ENCODE peak calls at places on chromosomes 1 and 21, in eight cellular contexts. One of them, this sample, is unnamed.

GRCh38 chr1:15584489-15585363 is at the start of gene AGMAT:
- DNase-seq in skeletal muscle cell: no peak
- DNase-seq in activated T-cell treated with anti-CD3 and anti-CD28 coated beads, Interleukin-2, amount 50 U/mL, for 1 hour: peak; percentile 60
- DNase-seq in GM18507: peak; percentile 64
- DNase-seq in progenitor cell of endocrine pancreas: peak; percentile 52
- DNase-seq in tibial artery: no peak
- DNase-seq in stimulated activated CD8-positive, alpha-beta memory T cell treated with anti-CD3 and anti-CD28 coated beads, Interleukin-12 subunit alpha, Interleukin-12 subunit beta, amount 100 ng/mL, for 1 hour: no peak
- DNase-seq in hepatocyte: peak; percentile 79
- DNase-seq in this sample: peak; percentile 69

GRCh38 chr1:38128926-38129453 is 82.4 kb upstream of the POU3F1 start:
- DNase-seq in activated T-cell treated with anti-CD3 and anti-CD28 coated beads, Interleukin-2, amount 50 U/mL, for 1 hour: no peak
- DNase-seq in skeletal muscle cell: no peak
- DNase-seq in tibial artery: no peak
- DNase-seq in stimulated activated CD8-positive, alpha-beta memory T cell treated with anti-CD3 and anti-CD28 coated beads, Interleukin-12 subunit alpha, Interleukin-12 subunit beta, amount 100 ng/mL, for 1 hour: no peak
- DNase-seq in progenitor cell of endocrine pancreas: no peak
- DNase-seq in hepatocyte: no peak
- DNase-seq in GM18507: no peak
- DNase-seq in this sample: no peak

GRCh38 chr1:6009120-6010040 is 17.2 kb upstream of the NPHP4 start:
- DNase-seq in skeletal muscle cell: no peak
- DNase-seq in hepatocyte: no peak
- DNase-seq in stimulated activated CD8-positive, alpha-beta memory T cell treated with anti-CD3 and anti-CD28 coated beads, Interleukin-12 subunit alpha, Interleukin-12 subunit beta, amount 100 ng/mL, for 1 hour: no peak
- DNase-seq in GM18507: no peak
- DNase-seq in progenitor cell of endocrine pancreas: no peak
- DNase-seq in activated T-cell treated with anti-CD3 and anti-CD28 coated beads, Interleukin-2, amount 50 U/mL, for 1 hour: no peak
- DNase-seq in tibial artery: no peak
- DNase-seq in this sample: no peak

GRCh38 chr1:55725378-55725777 is 510.2 kb upstream of the USP24 start:
- DNase-seq in progenitor cell of endocrine pancreas: no peak
- DNase-seq in GM18507: no peak
- DNase-seq in hepatocyte: no peak
- DNase-seq in tibial artery: no peak
- DNase-seq in stimulated activated CD8-positive, alpha-beta memory T cell treated with anti-CD3 and anti-CD28 coated beads, Interleukin-12 subunit alpha, Interleukin-12 subunit beta, amount 100 ng/mL, for 1 hour: no peak
- DNase-seq in skeletal muscle cell: no peak
- DNase-seq in activated T-cell treated with anti-CD3 and anti-CD28 coated beads, Interleukin-2, amount 50 U/mL, for 1 hour: no peak
- DNase-seq in this sample: no peak

GRCh38 chr1:33147997-33148314 is 33.9 kb downstream of the TRIM62 start:
- DNase-seq in tibial artery: no peak
- DNase-seq in skeletal muscle cell: no peak
- DNase-seq in stimulated activated CD8-positive, alpha-beta memory T cell treated with anti-CD3 and anti-CD28 coated beads, Interleukin-12 subunit alpha, Interleukin-12 subunit beta, amount 100 ng/mL, for 1 hour: no peak
- DNase-seq in progenitor cell of endocrine pancreas: no peak
- DNase-seq in hepatocyte: no peak
- DNase-seq in GM18507: no peak
- DNase-seq in activated T-cell treated with anti-CD3 and anti-CD28 coated beads, Interleukin-2, amount 50 U/mL, for 1 hour: no peak
- DNase-seq in this sample: no peak

GRCh38 chr21:18468775-18469174 is 65.2 kb upstream of the TMPRSS15 start:
- DNase-seq in progenitor cell of endocrine pancreas: no peak
- DNase-seq in GM18507: no peak
- DNase-seq in activated T-cell treated with anti-CD3 and anti-CD28 coated beads, Interleukin-2, amount 50 U/mL, for 1 hour: no peak
- DNase-seq in hepatocyte: peak; percentile 8
- DNase-seq in skeletal muscle cell: no peak
- DNase-seq in tibial artery: no peak
- DNase-seq in stimulated activated CD8-positive, alpha-beta memory T cell treated with anti-CD3 and anti-CD28 coated beads, Interleukin-12 subunit alpha, Interleukin-12 subunit beta, amount 100 ng/mL, for 1 hour: no peak
- DNase-seq in this sample: no peak

GRCh38 chr1:71038942-71039341 is 8.7 kb downstream of the PTGER3 start:
- DNase-seq in activated T-cell treated with anti-CD3 and anti-CD28 coated beads, Interleukin-2, amount 50 U/mL, for 1 hour: no peak
- DNase-seq in progenitor cell of endocrine pancreas: no peak
- DNase-seq in GM18507: no peak
- DNase-seq in stimulated activated CD8-positive, alpha-beta memory T cell treated with anti-CD3 and anti-CD28 coated beads, Interleukin-12 subunit alpha, Interleukin-12 subunit beta, amount 100 ng/mL, for 1 hour: no peak
- DNase-seq in hepatocyte: no peak
- DNase-seq in skeletal muscle cell: no peak
- DNase-seq in tibial artery: no peak
- DNase-seq in this sample: no peak

GRCh38 chr1:160400284-160400645 is at the start of gene VANGL2:
- DNase-seq in tibial artery: no peak
- DNase-seq in GM18507: peak; percentile 43
- DNase-seq in skeletal muscle cell: no peak
- DNase-seq in hepatocyte: peak; percentile 92
- DNase-seq in activated T-cell treated with anti-CD3 and anti-CD28 coated beads, Interleukin-2, amount 50 U/mL, for 1 hour: peak; percentile 56
- DNase-seq in progenitor cell of endocrine pancreas: peak; percentile 87
- DNase-seq in stimulated activated CD8-positive, alpha-beta memory T cell treated with anti-CD3 and anti-CD28 coated beads, Interleukin-12 subunit alpha, Interleukin-12 subunit beta, amount 100 ng/mL, for 1 hour: no peak
- DNase-seq in this sample: peak; percentile 29

GRCh38 chr1:59214764-59215208 is 82.1 kb upstream of the FGGY start:
- DNase-seq in activated T-cell treated with anti-CD3 and anti-CD28 coated beads, Interleukin-2, amount 50 U/mL, for 1 hour: no peak
- DNase-seq in tibial artery: peak; percentile 87
- DNase-seq in skeletal muscle cell: no peak
- DNase-seq in hepatocyte: peak; percentile 64
- DNase-seq in stimulated activated CD8-positive, alpha-beta memory T cell treated with anti-CD3 and anti-CD28 coated beads, Interleukin-12 subunit alpha, Interleukin-12 subunit beta, amount 100 ng/mL, for 1 hour: no peak
- DNase-seq in progenitor cell of endocrine pancreas: peak; percentile 19
- DNase-seq in GM18507: no peak
- DNase-seq in this sample: no peak

GRCh38 chr1:163168053-163168452 is 34.7 kb downstream of the RGS5 start:
- DNase-seq in skeletal muscle cell: peak; percentile 97
- DNase-seq in GM18507: no peak
- DNase-seq in stimulated activated CD8-positive, alpha-beta memory T cell treated with anti-CD3 and anti-CD28 coated beads, Interleukin-12 subunit alpha, Interleukin-12 subunit beta, amount 100 ng/mL, for 1 hour: no peak
- DNase-seq in progenitor cell of endocrine pancreas: no peak
- DNase-seq in hepatocyte: peak; percentile 11
- DNase-seq in activated T-cell treated with anti-CD3 and anti-CD28 coated beads, Interleukin-2, amount 50 U/mL, for 1 hour: no peak
- DNase-seq in tibial artery: no peak
- DNase-seq in this sample: no peak

GRCh38 chr1:152917794-152918193 is 9.4 kb downstream of the IVL start:
- DNase-seq in tibial artery: no peak
- DNase-seq in activated T-cell treated with anti-CD3 and anti-CD28 coated beads, Interleukin-2, amount 50 U/mL, for 1 hour: no peak
- DNase-seq in stimulated activated CD8-positive, alpha-beta memory T cell treated with anti-CD3 and anti-CD28 coated beads, Interleukin-12 subunit alpha, Interleukin-12 subunit beta, amount 100 ng/mL, for 1 hour: no peak
- DNase-seq in progenitor cell of endocrine pancreas: no peak
- DNase-seq in skeletal muscle cell: no peak
- DNase-seq in GM18507: no peak
- DNase-seq in hepatocyte: no peak
- DNase-seq in this sample: peak; percentile 50

GRCh38 chr1:229339520-229339919 is 3.3 kb downstream of the CCSAP start:
- DNase-seq in stimulated activated CD8-positive, alpha-beta memory T cell treated with anti-CD3 and anti-CD28 coated beads, Interleukin-12 subunit alpha, Interleukin-12 subunit beta, amount 100 ng/mL, for 1 hour: no peak
- DNase-seq in activated T-cell treated with anti-CD3 and anti-CD28 coated beads, Interleukin-2, amount 50 U/mL, for 1 hour: no peak
- DNase-seq in hepatocyte: no peak
- DNase-seq in progenitor cell of endocrine pancreas: no peak
- DNase-seq in tibial artery: no peak
- DNase-seq in GM18507: no peak
- DNase-seq in skeletal muscle cell: no peak
- DNase-seq in this sample: no peak